ENCODE peak calls at places on chromosomes 13 and 19, in six cellular contexts. G, W, J, M, B and Q are unnamed samples.

GRCh38 chr19:21604351-21604926 is 99.0 kb downstream of the ZNF429 start:
- DNase-seq in J (peak; percentile 84), W (peak; percentile 30), B (no peak), G (no peak), M (no peak), Q (no peak)

GRCh38 chr13:97944396-97945029 is 9.0 kb upstream of the IPO5 start:
- DNase-seq in G (no peak), B (no peak), M (peak; percentile 6), W (peak; percentile 33), J (no peak), Q (no peak)

GRCh38 chr13:103006706-103007426 is 59.4 kb downstream of the SLC10A2 start:
- DNase-seq in B (peak; percentile 5), W (no peak), M (peak; percentile 36), G (no peak), J (no peak), Q (no peak)

GRCh38 chr19:30148039-30148438 is 206.0 kb downstream of the URI1 start:
- DNase-seq in M (no peak), B (no peak), W (no peak), G (no peak), J (no peak), Q (no peak)

GRCh38 chr13:72973234-72973633 is 85.6 kb upstream of the KLF5 start:
- DNase-seq in G (no peak), B (no peak), J (no peak), W (no peak), M (no peak), Q (no peak)

GRCh38 chr19:58182577-58182988 is 278 bp upstream of the ZNF274 start:
- DNase-seq in W (no peak), M (no peak), B (no peak), G (no peak), J (peak; percentile 42), Q (no peak)

GRCh38 chr19:28292822-28293500 is 920.0 kb downstream of the UQCRFS1 start:
- DNase-seq in W (no peak), B (no peak), J (no peak), G (no peak), M (no peak), Q (no peak)

GRCh38 chr13:36674337-36675212 is 755 bp downstream of the SERTM1 start:
- DNase-seq in W (no peak), G (no peak), M (no peak), B (no peak), J (no peak), Q (no peak)

GRCh38 chr13:106597190-106597589 is 29.3 kb upstream of the ARGLU1 start:
- DNase-seq in J (no peak), G (no peak), M (no peak), W (no peak), B (no peak), Q (no peak)

GRCh38 chr13:43872181-43872580 is 7.4 kb downstream of the CCDC122 start:
- DNase-seq in J (no peak), W (no peak), G (no peak), M (no peak), B (no peak), Q (no peak)

GRCh38 chr19:10866495-10866894 is 4.9 kb upstream of the CARM1 start:
- DNase-seq in J (no peak), M (peak; percentile 59), B (no peak), G (no peak), W (no peak), Q (no peak)

GRCh38 chr13:51168623-51169022 is 53.6 kb upstream of the FAM124A start:
- DNase-seq in B (no peak), J (no peak), W (no peak), G (no peak), M (no peak), Q (no peak)

GRCh38 chr13:109436841-109437240 is 349.5 kb downstream of the IRS2 start:
- DNase-seq in B (no peak), G (no peak), M (no peak), J (no peak), W (no peak), Q (no peak)

GRCh38 chr13:39888865-39889810 is 233.7 kb downstream of the COG6 start:
- DNase-seq in G (no peak), W (no peak), M (no peak), J (no peak), B (no peak), Q (no peak)

GRCh38 chr19:41323430-41324125 is 13.6 kb downstream of the CCDC97 start:
- DNase-seq in B (peak; percentile 22), M (peak; percentile 16), W (peak; percentile 86), G (no peak), J (no peak), Q (no peak)

GRCh38 chr19:34508540-34508939 is 27.0 kb downstream of the WTIP start:
- DNase-seq in G (no peak), B (no peak), W (peak; percentile 20), J (no peak), M (no peak), Q (no peak)

GRCh38 chr13:42832341-42833153 is 51.2 kb downstream of the FAM216B start:
- DNase-seq in J (no peak), M (no peak), B (no peak), G (no peak), W (peak; percentile 77), Q (no peak)